ENCODE peak calls at places on chromosome 16, in four cellular contexts. One of them, this sample, is unnamed.

GRCh38 chr16:75256871-75257343 is 5.5 kb upstream of the BCAR1 start:
- DNase-seq in uterus: peak; percentile 55
- DNase-seq in body of pancreas: peak; percentile 34
- DNase-seq in IMR-90: peak; percentile 62
- DNase-seq in this sample: no peak

GRCh38 chr16:4346205-4346781 is 4.8 kb downstream of the PAM16 start:
- DNase-seq in uterus: no peak
- DNase-seq in IMR-90: no peak
- DNase-seq in body of pancreas: no peak
- DNase-seq in this sample: no peak

GRCh38 chr16:49649013-49649785 is 206.7 kb downstream of the ZNF423 start:
- DNase-seq in body of pancreas: peak; percentile 39
- DNase-seq in uterus: no peak
- DNase-seq in IMR-90: no peak
- DNase-seq in this sample: no peak

GRCh38 chr16:84785843-84786538 is 33.8 kb upstream of the CRISPLD2 start:
- DNase-seq in body of pancreas: peak; percentile 45
- DNase-seq in uterus: no peak
- DNase-seq in IMR-90: peak; percentile 70
- DNase-seq in this sample: no peak

GRCh38 chr16:82990155-82990554 is 363.4 kb downstream of the CDH13 start:
- DNase-seq in IMR-90: peak; percentile 83
- DNase-seq in body of pancreas: no peak
- DNase-seq in uterus: no peak
- DNase-seq in this sample: no peak

GRCh38 chr16:9843424-9844013 is 338.7 kb downstream of the GRIN2A start:
- DNase-seq in IMR-90: no peak
- DNase-seq in body of pancreas: no peak
- DNase-seq in uterus: no peak
- DNase-seq in this sample: no peak

GRCh38 chr16:24776486-24777220 is 47.2 kb downstream of the TNRC6A start:
- DNase-seq in body of pancreas: peak; percentile 28
- DNase-seq in IMR-90: peak; percentile 33
- DNase-seq in uterus: no peak
- DNase-seq in this sample: peak; percentile 21

GRCh38 chr16:425082-425718 is at the start of gene RAB11FIP3:
- DNase-seq in uterus: peak; percentile 84
- DNase-seq in IMR-90: peak; percentile 77
- DNase-seq in body of pancreas: peak; percentile 81
- DNase-seq in this sample: peak; percentile 83

GRCh38 chr16:81487301-81487720 is 42.7 kb downstream of the CMIP start:
- DNase-seq in body of pancreas: no peak
- DNase-seq in uterus: no peak
- DNase-seq in IMR-90: no peak
- DNase-seq in this sample: no peak

GRCh38 chr16:20906225-20906870 is 5.8 kb downstream of the LYRM1 start:
- DNase-seq in uterus: peak; percentile 33
- DNase-seq in IMR-90: peak; percentile 85
- DNase-seq in body of pancreas: no peak
- DNase-seq in this sample: no peak

GRCh38 chr16:66476328-66477027 is 49.4 kb downstream of the BEAN1 start:
- DNase-seq in IMR-90: no peak
- DNase-seq in uterus: peak; percentile 15
- DNase-seq in body of pancreas: no peak
- DNase-seq in this sample: peak; percentile 47

GRCh38 chr16:67481561-67482259 is 753 bp upstream of the ATP6V0D1 start:
- DNase-seq in IMR-90: peak; percentile 43
- DNase-seq in body of pancreas: peak; percentile 43
- DNase-seq in uterus: peak; percentile 59
- DNase-seq in this sample: peak; percentile 70

GRCh38 chr16:75820672-75821071 is 94.4 kb upstream of the CPHXL start:
- DNase-seq in IMR-90: no peak
- DNase-seq in body of pancreas: no peak
- DNase-seq in uterus: no peak
- DNase-seq in this sample: no peak

GRCh38 chr16:77788196-77789084 is at the start of gene VAT1L:
- DNase-seq in IMR-90: peak; percentile 63
- DNase-seq in body of pancreas: no peak
- DNase-seq in uterus: no peak
- DNase-seq in this sample: no peak

GRCh38 chr16:87951550-87952538 is 610 bp downstream of the BANP start:
- DNase-seq in body of pancreas: no peak
- DNase-seq in uterus: no peak
- DNase-seq in IMR-90: no peak
- DNase-seq in this sample: peak; percentile 58

GRCh38 chr16:2835638-2836493 is 5.8 kb downstream of the ZG16B start:
- DNase-seq in uterus: no peak
- DNase-seq in body of pancreas: peak; percentile 82
- DNase-seq in IMR-90: peak; percentile 98
- DNase-seq in this sample: peak; percentile 37

GRCh38 chr16:11358531-11358930 is 13.3 kb downstream of the RMI2 start:
- DNase-seq in uterus: no peak
- DNase-seq in body of pancreas: no peak
- DNase-seq in IMR-90: no peak
- DNase-seq in this sample: no peak

GRCh38 chr16:67022531-67023214 is 6.3 kb upstream of the CBFB start:
- DNase-seq in IMR-90: no peak
- DNase-seq in body of pancreas: no peak
- DNase-seq in uterus: no peak
- DNase-seq in this sample: no peak

GRCh38 chr16:22948603-22949368 is 134.8 kb downstream of the HS3ST2 start:
- DNase-seq in body of pancreas: peak; percentile 79
- DNase-seq in IMR-90: peak; percentile 34
- DNase-seq in uterus: peak; percentile 59
- DNase-seq in this sample: peak; percentile 56

GRCh38 chr16:47043200-47043599 is 69.7 kb upstream of the DNAJA2 start:
- DNase-seq in IMR-90: no peak
- DNase-seq in uterus: no peak
- DNase-seq in body of pancreas: no peak
- DNase-seq in this sample: no peak

GRCh38 chr16:3045758-3046505 is 429 bp upstream of the MMP25 start:
- DNase-seq in uterus: no peak
- DNase-seq in IMR-90: no peak
- DNase-seq in body of pancreas: no peak
- DNase-seq in this sample: no peak

GRCh38 chr16:77132051-77132618 is 58.9 kb upstream of the MON1B start:
- DNase-seq in body of pancreas: no peak
- DNase-seq in uterus: no peak
- DNase-seq in IMR-90: no peak
- DNase-seq in this sample: no peak

GRCh38 chr16:84953051-84953746 is 58.1 kb downstream of the ZDHHC7 start:
- DNase-seq in IMR-90: no peak
- DNase-seq in uterus: no peak
- DNase-seq in body of pancreas: no peak
- DNase-seq in this sample: no peak

GRCh38 chr16:16037521-16037920 is 88.1 kb downstream of the ABCC1 start:
- DNase-seq in body of pancreas: no peak
- DNase-seq in uterus: no peak
- DNase-seq in IMR-90: no peak
- DNase-seq in this sample: no peak

GRCh38 chr16:85252461-85252860 is 140.2 kb upstream of the CIBAR2 start:
- DNase-seq in body of pancreas: no peak
- DNase-seq in uterus: no peak
- DNase-seq in IMR-90: no peak
- DNase-seq in this sample: no peak

DNA sequence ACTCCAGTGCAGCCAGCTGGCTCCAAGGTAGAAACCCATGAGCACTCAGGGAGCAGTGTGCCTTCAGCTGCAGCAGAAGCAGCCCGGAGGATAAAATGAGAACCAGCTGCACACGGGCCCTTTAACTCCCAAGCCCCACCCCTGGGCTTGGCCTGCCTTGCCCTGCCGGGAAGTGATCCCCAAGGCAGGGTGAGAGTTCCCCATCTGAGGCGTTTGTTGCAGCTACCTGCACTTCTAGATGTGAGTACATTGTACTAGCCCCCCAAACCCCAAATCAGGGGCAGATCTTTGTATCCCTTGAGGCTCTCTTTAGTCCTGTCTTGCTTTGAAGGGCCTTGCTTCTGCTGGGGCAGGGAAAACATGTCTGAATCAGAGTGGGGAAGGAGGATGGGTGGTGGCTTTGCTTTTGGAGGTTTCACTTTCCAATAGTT is at the start of gene MVP:
- DNase-seq in body of pancreas: peak; percentile 84
- DNase-seq in uterus: peak; percentile 73
- DNase-seq in IMR-90: peak; percentile 57
- DNase-seq in this sample: peak; percentile 84
- TF ChIP-seq POLR2A in body of pancreas: peak; percentile 46
- TF ChIP-seq POLR2A in uterus: peak; percentile 25
- TF ChIP-seq POLR2A in IMR-90: no peak
- TF ChIP-seq POLR2A in this sample: peak; percentile 36

GRCh38 chr16:90018297-90019200 is 707 bp downstream of the DBNDD1 start:
- DNase-seq in uterus: no peak
- DNase-seq in IMR-90: no peak
- DNase-seq in body of pancreas: peak; percentile 56
- DNase-seq in this sample: no peak

GRCh38 chr16:90020260-90020837 is 1.1 kb upstream of the DBNDD1 start:
- DNase-seq in uterus: no peak
- DNase-seq in body of pancreas: no peak
- DNase-seq in IMR-90: peak; percentile 36
- DNase-seq in this sample: no peak

GRCh38 chr16:90019543-90020259 is 445 bp upstream of the DBNDD1 start:
- DNase-seq in uterus: no peak
- DNase-seq in body of pancreas: peak; percentile 48
- DNase-seq in IMR-90: peak; percentile 89
- DNase-seq in this sample: no peak

GRCh38 chr16:90020838-90021382 is 1.7 kb upstream of the DBNDD1 start:
- DNase-seq in IMR-90: peak; percentile 76
- DNase-seq in uterus: no peak
- DNase-seq in body of pancreas: no peak
- DNase-seq in this sample: no peak

GRCh38 chr16:90019201-90019542 is at the start of gene DBNDD1:
- DNase-seq in IMR-90: no peak
- DNase-seq in uterus: no peak
- DNase-seq in body of pancreas: peak; percentile 53
- DNase-seq in this sample: no peak
- H3K27me3 ChIP-seq in IMR-90: no peaks in the 10 kb centered on the region
- H3K27me3 ChIP-seq in uterus: no peaks in the 10 kb centered on the region
- H3K27me3 ChIP-seq in body of pancreas: no peaks in the 10 kb centered on the region
- H3K27me3 ChIP-seq in this sample: no peaks in the 10 kb centered on the region

GRCh38 chr16:30084096-30084815 is 7.5 kb downstream of the TBX6 start:
- DNase-seq in uterus: no peak
- DNase-seq in body of pancreas: no peak
- DNase-seq in IMR-90: no peak
- DNase-seq in this sample: no peak
- H3K36me3 ChIP-seq in uterus: no peaks in the 10 kb centered on the region
- H3K36me3 ChIP-seq in body of pancreas: no peaks in the 10 kb centered on the region
- H3K36me3 ChIP-seq in IMR-90: peaks cover 58% of the 10 kb centered on the region
- H3K36me3 ChIP-seq in this sample: peaks cover 25% of the 10 kb centered on the region

DNA sequence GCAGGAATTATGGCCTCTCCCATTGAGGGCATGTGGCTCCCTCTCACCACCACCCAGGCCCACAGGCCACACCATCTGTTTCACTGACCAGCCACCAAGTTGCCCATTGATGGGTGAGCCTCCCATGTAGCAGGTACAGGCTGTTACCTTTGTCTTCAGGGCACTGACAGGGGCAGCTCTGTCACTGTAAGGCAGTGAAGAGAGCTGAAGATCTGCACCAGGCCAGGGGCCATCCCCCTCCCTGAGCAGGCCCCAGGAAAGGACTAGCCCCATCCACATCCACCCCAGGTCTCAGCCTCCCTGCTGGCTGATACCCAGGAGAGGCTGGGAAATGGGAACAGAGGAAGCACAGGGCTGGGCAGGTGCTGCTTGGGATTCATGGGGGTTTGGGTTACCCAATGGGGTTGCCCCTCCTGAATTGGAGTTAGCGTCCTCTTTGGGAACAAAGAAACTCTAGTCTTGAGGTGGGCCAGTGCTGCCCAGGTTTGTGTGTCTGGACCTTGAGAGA is 1691.4 kb downstream of the TP53TG3F start:
- DNase-seq in uterus: no peak
- DNase-seq in body of pancreas: no peak
- DNase-seq in IMR-90: no peak
- DNase-seq in this sample: no peak
- TF ChIP-seq POLR2A in uterus: no peak
- TF ChIP-seq POLR2A in body of pancreas: no peak
- TF ChIP-seq POLR2A in IMR-90: no peak
- TF ChIP-seq POLR2A in this sample: no peak

DNA sequence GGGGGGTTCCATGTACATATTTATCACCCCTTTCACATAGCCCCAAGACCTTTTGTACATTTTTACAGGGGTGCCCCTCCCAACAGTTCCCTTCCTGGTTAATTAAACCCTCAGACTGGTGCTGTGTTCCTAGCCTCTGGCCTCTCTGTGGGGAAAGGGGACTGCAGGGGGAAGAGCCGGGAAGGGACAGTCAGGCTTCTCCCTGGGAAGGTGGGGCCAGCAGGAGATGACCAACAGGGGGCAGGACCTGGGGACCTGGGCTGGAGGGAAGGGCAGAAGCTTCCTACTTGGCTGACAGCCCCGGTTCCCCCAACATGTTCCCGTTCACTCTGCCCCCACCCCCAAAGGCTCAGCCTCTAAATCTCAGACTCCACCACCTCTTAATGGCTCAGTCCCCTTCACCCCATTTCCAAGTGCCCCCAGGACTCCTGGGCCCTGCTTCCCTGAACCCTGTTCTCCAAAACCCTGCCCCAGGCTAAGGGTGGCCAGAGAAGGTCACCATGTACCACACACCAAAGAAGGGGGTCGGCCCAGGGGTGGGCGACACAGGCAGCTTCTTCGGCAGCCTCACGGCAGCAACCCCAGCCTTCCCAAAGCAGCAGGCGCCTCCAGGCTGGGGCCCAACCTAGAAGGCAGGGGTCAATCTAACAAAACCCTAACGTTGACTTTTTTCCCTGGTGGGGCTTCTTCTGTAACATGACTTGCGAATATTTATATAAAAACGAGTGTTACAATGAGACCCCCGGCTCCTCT is 12.0 kb downstream of the FBRS start:
- DNase-seq in body of pancreas: no peak
- DNase-seq in IMR-90: no peak
- DNase-seq in uterus: no peak
- DNase-seq in this sample: no peak
- H3K27me3 ChIP-seq in body of pancreas: no peaks in the 10 kb centered on the region
- H3K27me3 ChIP-seq in IMR-90: no peaks in the 10 kb centered on the region
- H3K27me3 ChIP-seq in uterus: no peaks in the 10 kb centered on the region
- H3K27me3 ChIP-seq in this sample: no peaks in the 10 kb centered on the region

DNA sequence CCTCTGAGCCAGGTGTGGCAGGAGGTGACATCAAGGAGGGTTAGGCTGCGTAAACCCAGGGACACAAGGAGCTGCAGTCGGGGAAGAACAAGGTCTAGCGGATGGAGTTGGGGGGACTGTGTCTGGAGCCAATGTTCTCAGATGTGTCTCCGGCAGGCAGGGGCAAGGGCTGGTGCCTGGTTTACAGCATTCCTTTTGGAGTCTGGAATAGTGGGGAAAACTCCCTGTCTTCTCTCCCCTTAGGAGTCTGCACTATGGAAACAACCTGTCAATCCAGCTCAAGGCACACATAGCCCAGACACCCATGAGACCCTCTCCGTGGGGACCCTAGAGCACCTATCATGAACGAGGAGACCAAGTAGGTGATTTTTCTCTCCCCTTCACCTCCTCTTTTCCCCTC is 27.5 kb downstream of the NLRC5 start:
- DNase-seq in body of pancreas: no peak
- DNase-seq in IMR-90: no peak
- DNase-seq in uterus: no peak
- DNase-seq in this sample: no peak
- H3K36me3 ChIP-seq in body of pancreas: no peaks in the 10 kb centered on the region
- H3K36me3 ChIP-seq in IMR-90: peaks cover 28% of the 10 kb centered on the region
- H3K36me3 ChIP-seq in uterus: no peaks in the 10 kb centered on the region
- H3K36me3 ChIP-seq in this sample: no peaks in the 10 kb centered on the region